ENCODE peak calls at places on chromosomes 12 and 14, in eight cellular contexts. V is neural progenitor cell, C is WERI-Rb-1, P is mesendoderm, G is stomach, T is GM23248, L is Panc1, S is dorsolateral prefrontal cortex. I is an unnamed sample. For H3K27me3, the result is how much of the 10 kb centered on the place peaks cover.

GRCh38 chr12:122859303-122860051 is 24.2 kb downstream of the HIP1R start:
- DNase-seq in T (no peak), S (no peak), V (no peak), C (peak), G (no peak), P (no peak), L (no peak), I (no peak)

GRCh38 chr12:122917508-122918227 is 21.7 kb upstream of the VPS37B start:
- DNase-seq in P (no peak), V (no peak), G (peak), S (no peak), C (no peak), T (peak), L (no peak), I (peak)

GRCh38 chr14:60164717-60165546 is at the start of gene DHRS7:
- DNase-seq in L (peak), V (peak), C (peak), S (peak), P (peak), G (peak), T (peak), I (peak)

GRCh38 chr12:3898751-3899150 is 25.6 kb upstream of the PARP11 start:
- DNase-seq in G (no peak), P (no peak), C (no peak), V (no peak), L (no peak), T (no peak), S (no peak), I (no peak)

GRCh38 chr12:6215932-6216494 is 15.8 kb downstream of the CD9 start:
- DNase-seq in L (peak), T (peak), C (no peak), V (no peak), G (peak), P (peak), S (no peak), I (peak)

GRCh38 chr14:21136024-21136423 is 19.8 kb downstream of the OR5AU1 start:
- DNase-seq in G (no peak), P (peak), L (no peak), T (peak), S (no peak), C (no peak), V (peak), I (no peak)

GRCh38 chr12:43206396-43206795 is 345.6 kb downstream of the ADAMTS20 start:
- DNase-seq in G (no peak), V (no peak), S (no peak), C (no peak), T (peak), L (no peak), P (no peak), I (peak)

GRCh38 chr12:47811581-47812484 is 7.9 kb downstream of the HDAC7 start:
- DNase-seq in V (no peak), C (no peak), S (no peak), L (no peak), G (no peak), P (no peak), T (peak), I (peak)

GRCh38 chr12:14481201-14481600 is 86.5 kb downstream of the PLBD1 start:
- DNase-seq in V (no peak), L (no peak), P (no peak), S (no peak), C (no peak), G (no peak), T (no peak), I (no peak)

GRCh38 chr14:53925201-53925766 is 31.3 kb downstream of the BMP4 start:
- DNase-seq in P (no peak), C (no peak), S (no peak), V (no peak), G (no peak), T (no peak), L (no peak), I (no peak)

GRCh38 chr14:53924754-53925153 is 31.9 kb downstream of the BMP4 start:
- DNase-seq in P (no peak), C (no peak), L (no peak), T (peak), V (no peak), S (no peak), G (no peak), I (peak)

GRCh38 chr14:53929871-53930685 is 26.5 kb downstream of the BMP4 start:
- DNase-seq in T (no peak), G (no peak), L (peak), C (peak), P (peak), S (no peak), V (peak), I (no peak)

GRCh38 chr14:53932966-53933365 is 23.7 kb downstream of the BMP4 start:
- DNase-seq in L (no peak), T (no peak), P (no peak), C (no peak), S (no peak), G (no peak), V (no peak), I (no peak)

DNA sequence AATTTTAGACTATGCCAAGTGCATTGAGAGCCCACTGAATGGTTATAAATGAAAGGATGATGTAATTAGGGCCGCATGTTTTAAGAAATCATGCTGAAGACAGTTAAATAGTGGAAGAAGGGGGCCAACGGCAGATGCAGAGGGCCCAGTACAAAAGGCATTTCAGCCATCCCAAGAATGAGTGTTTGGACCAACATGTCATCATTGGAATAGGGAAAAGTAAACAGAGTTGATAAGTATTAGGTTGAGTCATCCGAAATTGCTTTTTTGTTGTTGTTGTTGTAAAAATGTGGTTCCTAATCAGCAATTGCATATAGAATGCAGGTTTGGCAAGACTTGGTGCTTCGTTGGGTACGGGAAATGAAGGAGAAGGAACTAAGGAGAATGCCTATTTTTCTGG is 29.5 kb downstream of the BMP4 start:
- DNase-seq in V (no peak), L (no peak), S (no peak), P (peak), G (no peak), T (no peak), C (no peak), I (peak)
- H3K27ac ChIP-seq in V (no peak), L (no peak), S (no peak), P (no peak), G (no peak), T (no peak), C (no peak), I (no peak)

DNA sequence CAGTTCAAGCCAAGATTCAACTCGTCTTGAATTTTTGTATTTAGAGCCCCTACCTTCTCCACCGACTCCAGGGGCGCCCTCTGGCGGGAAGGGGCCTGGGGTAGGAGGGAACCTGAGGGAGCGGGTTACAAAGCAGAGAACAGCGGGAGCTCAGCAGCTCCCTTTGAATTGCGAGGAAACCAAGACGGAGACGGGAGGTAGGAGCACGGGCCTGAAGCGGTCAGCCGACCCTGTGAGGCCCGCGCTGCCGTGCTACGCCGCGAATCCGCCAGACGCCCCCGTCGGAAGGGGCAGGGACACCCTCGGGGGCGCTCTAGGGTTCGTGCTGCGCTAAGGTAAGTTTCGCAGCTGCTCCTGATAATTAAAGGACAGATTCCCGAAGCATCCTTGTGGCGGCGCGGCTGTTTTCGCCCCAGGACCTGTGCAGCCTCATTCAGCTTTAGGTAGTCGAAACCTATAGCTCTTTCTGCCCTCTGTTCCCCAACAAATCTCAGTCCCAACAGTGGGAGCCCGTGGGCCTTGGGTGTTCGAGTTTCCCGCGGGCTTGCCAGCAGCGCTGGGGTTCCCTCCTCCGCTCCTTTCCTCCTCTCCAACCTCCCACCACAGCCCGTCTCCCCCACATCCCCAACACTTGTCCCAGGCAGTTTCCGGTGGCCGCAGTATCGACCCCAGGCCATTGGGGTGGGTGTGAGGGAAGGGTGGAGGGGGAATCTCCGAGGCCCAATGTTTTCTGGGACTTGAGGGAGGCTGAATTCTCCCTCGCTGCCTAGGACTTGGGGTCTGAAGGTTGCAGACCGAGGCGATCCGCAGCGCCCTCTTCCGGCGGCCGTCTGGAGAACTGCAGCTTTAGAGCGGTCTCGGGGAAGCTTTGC is 5.1 kb upstream of the NKX2-1 start:
- DNase-seq in P (peak), T (peak), G (no peak), L (no peak), S (no peak), V (peak), C (no peak), I (no peak)
- H3K27me3 ChIP-seq in P (half or more), T (half or more), G (half or more), L (under half), S (half or more), V (half or more), C (half or more), I (half or more)

GRCh38 chr12:49091056-49091835 is 3.4 kb downstream of the DHH start:
- DNase-seq in P (no peak), L (no peak), G (no peak), C (no peak), T (peak), S (no peak), V (peak), I (no peak)

GRCh38 chr12:49089831-49090773 is 4.5 kb downstream of the DHH start:
- DNase-seq in T (peak), L (no peak), S (no peak), P (no peak), V (peak), C (peak), G (peak), I (no peak)

GRCh38 chr12:49086116-49086515 is 8.5 kb downstream of the DHH start:
- DNase-seq in T (peak), G (no peak), L (no peak), C (no peak), P (no peak), V (no peak), S (no peak), I (no peak)

GRCh38 chr12:49088932-49089330 is 5.7 kb downstream of the DHH start:
- DNase-seq in P (no peak), C (no peak), G (no peak), V (no peak), T (no peak), L (no peak), S (no peak), I (no peak)

GRCh38 chr12:49088190-49088931 is 6.2 kb downstream of the DHH start:
- DNase-seq in L (peak), T (peak), G (peak), P (peak), S (peak), C (peak), V (peak), I (peak)
- H3K4me3 ChIP-seq in L (peak), T (no peak), G (peak), P (no peak), S (peak), C (peak), V (no peak), I (no peak)

GRCh38 chr14:69727860-69728259 is 39.1 kb upstream of the SRSF5 start:
- DNase-seq in P (no peak), T (no peak), L (no peak), C (no peak), G (no peak), S (no peak), V (no peak), I (no peak)

DNA sequence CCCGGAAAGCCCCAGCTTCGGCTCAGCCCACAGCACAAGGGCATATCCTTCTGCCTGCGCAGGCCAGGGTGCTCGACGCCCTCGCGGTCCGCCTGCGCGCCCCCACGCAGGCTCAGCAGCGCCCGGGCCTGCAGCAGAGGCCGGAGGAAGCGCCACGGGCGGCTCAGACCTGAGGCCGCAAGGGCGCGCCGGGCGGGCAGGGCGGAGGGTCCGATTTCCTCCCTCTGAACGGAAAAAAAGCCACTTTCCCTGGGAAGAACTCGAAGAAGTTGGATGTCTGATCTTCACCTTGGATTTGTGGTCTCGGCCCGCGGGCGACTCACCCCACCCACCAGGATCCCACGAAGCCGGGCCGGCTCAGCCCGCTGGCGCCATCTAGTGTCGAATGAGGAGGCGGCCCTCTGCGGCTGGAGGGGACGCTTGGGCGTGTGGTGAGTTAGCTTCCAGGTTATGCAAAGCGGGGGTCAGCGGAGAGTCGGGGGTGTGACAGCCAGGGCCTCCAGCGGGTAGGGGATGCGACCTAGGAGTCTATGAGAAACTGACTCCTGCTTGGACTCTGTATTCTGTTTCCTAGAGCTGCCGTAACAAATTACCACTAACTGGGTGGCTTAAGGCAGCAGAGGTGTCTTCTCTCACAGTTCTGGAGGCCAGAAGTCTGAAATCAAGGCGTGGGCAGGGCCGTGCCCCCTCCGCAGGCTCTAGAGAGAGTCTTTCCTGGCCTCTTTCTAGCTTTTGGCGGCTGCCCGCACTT is 40.0 kb upstream of the SRSF5 start:
- DNase-seq in S (peak), G (peak), L (peak), V (peak), C (peak), T (peak), P (peak), I (peak)
- H3K27ac ChIP-seq in S (no peak), G (peak), L (no peak), V (no peak), C (peak), T (no peak), P (no peak), I (no peak)